ENCODE peak calls at places on chromosomes 6 and 20, in nine cellular contexts. X, H, S, E, A, T, F, D and I are unnamed samples.

GRCh38 chr6:33313709-33314514 is at the start of gene TAPBP:
- DNase-seq in X (peak), H (no peak), S (peak), E (peak), A (peak), T (peak), F (peak), D (peak), I (peak)

GRCh38 chr6:5636210-5637030 is 370.3 kb downstream of the NRN1 start:
- DNase-seq in X (peak), H (no peak), S (no peak), E (no peak), A (no peak), T (no peak), F (peak), D (no peak), I (peak)

GRCh38 chr6:143629104-143630080 is 48.4 kb upstream of the PHACTR2 start:
- DNase-seq in X (no peak), H (no peak), S (no peak), E (no peak), A (peak), T (no peak), F (no peak), D (peak), I (peak)

GRCh38 chr6:168128006-168128630 is 49.1 kb upstream of the FRMD1 start:
- DNase-seq in X (no peak), H (no peak), S (no peak), E (no peak), A (no peak), T (no peak), F (no peak), D (no peak), I (no peak)

GRCh38 chr6:166849762-166850181 is 106.6 kb downstream of the RNASET2 start:
- DNase-seq in X (no peak), H (no peak), S (no peak), E (no peak), A (peak), T (no peak), F (no peak), D (no peak), I (no peak)

GRCh38 chr6:129844118-129844891 is 16.8 kb downstream of the TMEM244 start:
- DNase-seq in X (peak), H (no peak), S (no peak), E (no peak), A (peak), T (peak), F (no peak), D (peak), I (no peak)

GRCh38 chr6:144151010-144151727 is 852 bp downstream of the STX11 start:
- DNase-seq in X (peak), H (no peak), S (peak), E (peak), A (no peak), T (no peak), F (no peak), D (peak), I (no peak)

GRCh38 chr6:131292145-131292938 is 157.1 kb downstream of the AKAP7 start:
- DNase-seq in X (peak), H (no peak), S (no peak), E (no peak), A (no peak), T (peak), F (no peak), D (no peak), I (no peak)

GRCh38 chr6:30483677-30484279 is 5.5 kb upstream of the HLA-E start:
- DNase-seq in X (peak), H (no peak), S (no peak), E (peak), A (peak), T (peak), F (no peak), D (peak), I (peak)

GRCh38 chr6:34485321-34486060 is 19.6 kb downstream of the PACSIN1 start:
- DNase-seq in X (no peak), H (no peak), S (no peak), E (no peak), A (no peak), T (no peak), F (no peak), D (no peak), I (no peak)

GRCh38 chr6:43076928-43077809 is 1.1 kb downstream of the PTK7 start:
- DNase-seq in X (peak), H (no peak), S (no peak), E (no peak), A (peak), T (peak), F (no peak), D (peak), I (peak)

GRCh38 chr6:82364087-82365010 is 732 bp downstream of the TPBG start:
- DNase-seq in X (peak), H (no peak), S (peak), E (peak), A (peak), T (peak), F (peak), D (peak), I (peak)

GRCh38 chr6:38524436-38525145 is 115.1 kb downstream of the BTBD9 start:
- DNase-seq in X (no peak), H (no peak), S (no peak), E (no peak), A (peak), T (no peak), F (no peak), D (no peak), I (no peak)

GRCh38 chr20:17372831-17373440 is 146.1 kb downstream of the PCSK2 start:
- DNase-seq in X (no peak), H (no peak), S (no peak), E (no peak), A (no peak), T (no peak), F (no peak), D (no peak), I (no peak)

GRCh38 chr6:72699142-72699541 is 77.3 kb downstream of the KCNQ5 start:
- DNase-seq in X (no peak), H (no peak), S (no peak), E (no peak), A (peak), T (no peak), F (no peak), D (no peak), I (no peak)

GRCh38 chr6:77097940-77098339 is 365.4 kb downstream of the HTR1B start:
- DNase-seq in X (no peak), H (no peak), S (no peak), E (no peak), A (no peak), T (peak), F (no peak), D (no peak), I (no peak)

GRCh38 chr6:49915035-49915434 is 48.7 kb upstream of the CRISP1 start:
- DNase-seq in X (no peak), H (no peak), S (no peak), E (no peak), A (no peak), T (no peak), F (no peak), D (no peak), I (no peak)

GRCh38 chr6:12196326-12196936 is 93.7 kb upstream of the EDN1 start:
- DNase-seq in X (no peak), H (no peak), S (no peak), E (no peak), A (peak), T (peak), F (no peak), D (peak), I (no peak)

GRCh38 chr6:25257686-25258348 is 21.4 kb upstream of the CARMIL1 start:
- DNase-seq in X (no peak), H (no peak), S (no peak), E (no peak), A (no peak), T (no peak), F (no peak), D (no peak), I (no peak)

GRCh38 chr6:91626935-91627334 is 1040.1 kb upstream of the MAP3K7 start:
- DNase-seq in X (no peak), H (no peak), S (no peak), E (no peak), A (no peak), T (no peak), F (no peak), D (no peak), I (peak)

GRCh38 chr6:157779705-157780604 is 43.1 kb upstream of the SNX9 start:
- DNase-seq in X (no peak), H (no peak), S (no peak), E (no peak), A (peak), T (peak), F (no peak), D (no peak), I (no peak)

GRCh38 chr20:43545837-43546578 is 12.8 kb upstream of the SGK2 start:
- DNase-seq in X (no peak), H (no peak), S (no peak), E (no peak), A (no peak), T (no peak), F (no peak), D (no peak), I (no peak)

GRCh38 chr20:35437599-35437998 is 429 bp downstream of the GDF5 start:
- DNase-seq in X (no peak), H (no peak), S (no peak), E (no peak), A (no peak), T (no peak), F (no peak), D (no peak), I (no peak)

GRCh38 chr20:1804554-1804956 is 90.7 kb upstream of the SIRPA start:
- DNase-seq in X (no peak), H (no peak), S (peak), E (no peak), A (no peak), T (no peak), F (no peak), D (no peak), I (no peak)

GRCh38 chr20:32315399-32315798 is 37.9 kb downstream of the KIF3B start:
- DNase-seq in X (no peak), H (no peak), S (no peak), E (no peak), A (no peak), T (no peak), F (no peak), D (no peak), I (no peak)